ENCODE peak calls at places on chromosome 19, in eight cellular contexts. One of them, this sample, is unnamed.

GRCh38 chr19:4108767-4109625 is 14.9 kb downstream of the MAP2K2 start:
- DNase-seq in cardiac muscle cell: no peak
- DNase-seq in WERI-Rb-1: no peak
- DNase-seq in choroid plexus epithelial cell: no peak
- DNase-seq in cardiac fibroblast: no peak
- DNase-seq in neural crest cell: no peak
- DNase-seq in GM23338: no peak
- DNase-seq in endothelial cell of umbilical vein: no peak
- DNase-seq in this sample: no peak

GRCh38 chr19:17687857-17688784 is at the start of gene UNC13A:
- DNase-seq in cardiac muscle cell: peak
- DNase-seq in WERI-Rb-1: peak
- DNase-seq in choroid plexus epithelial cell: peak
- DNase-seq in cardiac fibroblast: peak
- DNase-seq in neural crest cell: peak
- DNase-seq in GM23338: peak
- DNase-seq in endothelial cell of umbilical vein: no peak
- DNase-seq in this sample: peak

GRCh38 chr19:1471514-1472107 is 7.4 kb downstream of the C19orf25 start:
- DNase-seq in cardiac muscle cell: no peak
- DNase-seq in WERI-Rb-1: no peak
- DNase-seq in choroid plexus epithelial cell: no peak
- DNase-seq in cardiac fibroblast: no peak
- DNase-seq in neural crest cell: no peak
- DNase-seq in GM23338: no peak
- DNase-seq in endothelial cell of umbilical vein: no peak
- DNase-seq in this sample: peak

GRCh38 chr19:5106361-5106760 is 137.4 kb downstream of the KDM4B start:
- DNase-seq in cardiac muscle cell: no peak
- DNase-seq in WERI-Rb-1: peak
- DNase-seq in choroid plexus epithelial cell: no peak
- DNase-seq in cardiac fibroblast: no peak
- DNase-seq in neural crest cell: no peak
- DNase-seq in GM23338: no peak
- DNase-seq in endothelial cell of umbilical vein: no peak
- DNase-seq in this sample: no peak

GRCh38 chr19:49212302-49212701 is 54.7 kb downstream of the TRPM4 start:
- DNase-seq in cardiac muscle cell: peak
- DNase-seq in WERI-Rb-1: no peak
- DNase-seq in choroid plexus epithelial cell: peak
- DNase-seq in cardiac fibroblast: peak
- DNase-seq in neural crest cell: no peak
- DNase-seq in GM23338: no peak
- DNase-seq in endothelial cell of umbilical vein: no peak
- DNase-seq in this sample: no peak

GRCh38 chr19:13092608-13093260 is 9.9 kb downstream of the LYL1 start:
- DNase-seq in cardiac muscle cell: no peak
- DNase-seq in WERI-Rb-1: no peak
- DNase-seq in choroid plexus epithelial cell: no peak
- DNase-seq in cardiac fibroblast: peak
- DNase-seq in neural crest cell: no peak
- DNase-seq in GM23338: no peak
- DNase-seq in endothelial cell of umbilical vein: peak
- DNase-seq in this sample: no peak

GRCh38 chr19:5870986-5871394 is 650 bp upstream of the FUT5 start:
- DNase-seq in cardiac muscle cell: no peak
- DNase-seq in WERI-Rb-1: no peak
- DNase-seq in choroid plexus epithelial cell: no peak
- DNase-seq in cardiac fibroblast: no peak
- DNase-seq in neural crest cell: no peak
- DNase-seq in GM23338: no peak
- DNase-seq in endothelial cell of umbilical vein: no peak
- DNase-seq in this sample: no peak

GRCh38 chr19:1855040-1855827 is 7.0 kb upstream of the REXO1 start:
- DNase-seq in cardiac muscle cell: peak
- DNase-seq in WERI-Rb-1: peak
- DNase-seq in choroid plexus epithelial cell: peak
- DNase-seq in cardiac fibroblast: peak
- DNase-seq in neural crest cell: peak
- DNase-seq in GM23338: peak
- DNase-seq in endothelial cell of umbilical vein: peak
- DNase-seq in this sample: peak

GRCh38 chr19:57317503-57317902 is 2.8 kb upstream of the ZNF543 start:
- DNase-seq in cardiac muscle cell: no peak
- DNase-seq in WERI-Rb-1: no peak
- DNase-seq in choroid plexus epithelial cell: peak
- DNase-seq in cardiac fibroblast: no peak
- DNase-seq in neural crest cell: no peak
- DNase-seq in GM23338: peak
- DNase-seq in endothelial cell of umbilical vein: no peak
- DNase-seq in this sample: peak

GRCh38 chr19:48681127-48681470 is 8.3 kb upstream of the NTN5 start:
- DNase-seq in cardiac muscle cell: no peak
- DNase-seq in WERI-Rb-1: no peak
- DNase-seq in choroid plexus epithelial cell: peak
- DNase-seq in cardiac fibroblast: peak
- DNase-seq in neural crest cell: no peak
- DNase-seq in GM23338: no peak
- DNase-seq in endothelial cell of umbilical vein: no peak
- DNase-seq in this sample: no peak

DNA sequence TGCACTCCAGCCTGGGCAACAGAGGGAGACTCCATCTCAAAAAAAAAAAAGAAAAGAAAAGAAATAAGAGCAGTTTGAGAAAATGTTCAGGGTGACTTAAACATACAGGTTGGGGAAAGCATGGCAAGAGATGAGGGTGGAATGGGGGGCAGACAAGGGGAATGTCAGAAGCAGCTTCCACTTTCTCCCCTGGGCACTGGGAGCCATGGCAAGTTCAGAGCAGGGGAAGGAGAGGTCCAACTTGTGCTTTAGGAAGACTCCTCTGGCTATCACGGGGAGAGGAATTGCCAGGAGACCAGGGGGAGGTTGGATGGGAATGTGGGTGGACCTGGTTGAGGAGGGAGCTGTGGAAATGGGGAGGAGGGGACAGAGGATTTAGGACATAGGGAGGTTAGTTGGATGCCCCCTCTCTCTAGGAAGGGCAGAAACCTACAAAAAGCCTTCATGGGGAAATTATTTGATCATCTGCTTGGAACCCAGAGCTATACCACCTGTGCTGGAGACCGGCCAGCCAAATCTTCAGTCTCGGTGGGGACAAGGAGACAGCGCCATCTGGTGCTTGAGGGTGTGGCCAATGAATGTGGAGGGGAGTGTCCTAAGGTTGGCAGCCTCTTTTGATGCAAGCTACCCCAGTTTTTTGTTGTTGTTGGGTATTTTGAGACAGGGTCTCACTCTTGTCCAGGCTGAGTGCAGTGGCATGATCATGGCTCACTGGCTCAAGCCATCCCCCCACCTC is 7.3 kb upstream of the STRN4 start:
- DNase-seq in cardiac muscle cell: peak
- DNase-seq in WERI-Rb-1: peak
- DNase-seq in choroid plexus epithelial cell: peak
- DNase-seq in cardiac fibroblast: no peak
- DNase-seq in neural crest cell: peak
- DNase-seq in GM23338: peak
- DNase-seq in endothelial cell of umbilical vein: peak
- DNase-seq in this sample: peak
- TF ChIP-seq CTCF in cardiac muscle cell: peak
- TF ChIP-seq CTCF in WERI-Rb-1: peak
- TF ChIP-seq CTCF in choroid plexus epithelial cell: peak
- TF ChIP-seq CTCF in cardiac fibroblast: peak
- TF ChIP-seq CTCF in neural crest cell: peak
- TF ChIP-seq CTCF in GM23338: peak
- TF ChIP-seq CTCF in endothelial cell of umbilical vein: peak
- TF ChIP-seq CTCF in this sample: no peak

GRCh38 chr19:41896581-41896942 is 13.6 kb downstream of the ARHGEF1 start:
- DNase-seq in cardiac muscle cell: no peak
- DNase-seq in WERI-Rb-1: no peak
- DNase-seq in choroid plexus epithelial cell: no peak
- DNase-seq in cardiac fibroblast: no peak
- DNase-seq in neural crest cell: no peak
- DNase-seq in GM23338: no peak
- DNase-seq in endothelial cell of umbilical vein: no peak
- DNase-seq in this sample: no peak

GRCh38 chr19:41895745-41896580 is 13.0 kb downstream of the ARHGEF1 start:
- DNase-seq in cardiac muscle cell: no peak
- DNase-seq in WERI-Rb-1: peak
- DNase-seq in choroid plexus epithelial cell: peak
- DNase-seq in cardiac fibroblast: no peak
- DNase-seq in neural crest cell: no peak
- DNase-seq in GM23338: peak
- DNase-seq in endothelial cell of umbilical vein: no peak
- DNase-seq in this sample: peak

GRCh38 chr19:41894350-41894749 is 11.4 kb downstream of the ARHGEF1 start:
- DNase-seq in cardiac muscle cell: no peak
- DNase-seq in WERI-Rb-1: no peak
- DNase-seq in choroid plexus epithelial cell: no peak
- DNase-seq in cardiac fibroblast: no peak
- DNase-seq in neural crest cell: no peak
- DNase-seq in GM23338: no peak
- DNase-seq in endothelial cell of umbilical vein: no peak
- DNase-seq in this sample: peak

GRCh38 chr19:41892173-41892902 is 9.4 kb downstream of the ARHGEF1 start:
- DNase-seq in cardiac muscle cell: no peak
- DNase-seq in WERI-Rb-1: no peak
- DNase-seq in choroid plexus epithelial cell: no peak
- DNase-seq in cardiac fibroblast: no peak
- DNase-seq in neural crest cell: no peak
- DNase-seq in GM23338: no peak
- DNase-seq in endothelial cell of umbilical vein: no peak
- DNase-seq in this sample: peak

GRCh38 chr19:41893899-41894298 is 10.9 kb downstream of the ARHGEF1 start:
- DNase-seq in cardiac muscle cell: no peak
- DNase-seq in WERI-Rb-1: no peak
- DNase-seq in choroid plexus epithelial cell: peak
- DNase-seq in cardiac fibroblast: peak
- DNase-seq in neural crest cell: no peak
- DNase-seq in GM23338: peak
- DNase-seq in endothelial cell of umbilical vein: no peak
- DNase-seq in this sample: peak
- TF ChIP-seq CTCF in cardiac muscle cell: peak
- TF ChIP-seq CTCF in WERI-Rb-1: peak
- TF ChIP-seq CTCF in choroid plexus epithelial cell: peak
- TF ChIP-seq CTCF in cardiac fibroblast: peak
- TF ChIP-seq CTCF in neural crest cell: no peak
- TF ChIP-seq CTCF in GM23338: peak
- TF ChIP-seq CTCF in endothelial cell of umbilical vein: peak
- TF ChIP-seq CTCF in this sample: no peak

DNA sequence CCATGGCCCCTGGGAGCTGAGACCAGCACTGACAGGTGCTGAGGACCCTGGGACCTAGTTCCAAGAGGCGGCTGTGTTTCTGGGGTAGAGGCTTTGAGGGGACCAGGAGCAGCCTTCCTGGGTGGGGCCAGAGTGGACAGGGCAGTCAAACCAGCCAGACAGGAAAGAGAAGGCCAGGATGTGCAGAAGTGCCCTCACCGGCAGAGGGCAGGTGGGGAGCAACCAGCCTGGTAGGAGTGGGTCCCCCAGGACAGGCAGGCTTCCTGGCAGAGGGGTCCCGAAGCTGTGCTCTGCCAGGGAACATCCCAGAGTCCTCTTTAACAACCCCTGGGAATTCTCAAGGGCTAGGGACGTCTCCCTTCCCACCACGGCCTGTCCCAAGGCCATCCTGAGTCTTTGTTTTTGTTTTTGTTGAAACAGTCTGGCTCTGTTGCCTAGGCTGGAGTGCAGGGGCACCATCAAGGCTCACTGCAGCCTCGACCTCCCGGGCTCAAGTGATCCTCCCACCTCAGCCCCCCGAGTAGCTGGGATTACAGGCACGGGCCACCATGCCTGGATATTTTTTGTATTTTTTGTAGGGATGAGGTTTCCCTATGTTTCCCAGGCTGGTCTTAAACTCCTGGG is 3.0 kb upstream of the HIPK4 start:
- DNase-seq in cardiac muscle cell: no peak
- DNase-seq in WERI-Rb-1: no peak
- DNase-seq in choroid plexus epithelial cell: peak
- DNase-seq in cardiac fibroblast: peak
- DNase-seq in neural crest cell: no peak
- DNase-seq in GM23338: no peak
- DNase-seq in endothelial cell of umbilical vein: no peak
- DNase-seq in this sample: no peak
- TF ChIP-seq CTCF in cardiac muscle cell: peak
- TF ChIP-seq CTCF in WERI-Rb-1: no peak
- TF ChIP-seq CTCF in choroid plexus epithelial cell: peak
- TF ChIP-seq CTCF in cardiac fibroblast: peak
- TF ChIP-seq CTCF in neural crest cell: no peak
- TF ChIP-seq CTCF in GM23338: peak
- TF ChIP-seq CTCF in endothelial cell of umbilical vein: no peak
- TF ChIP-seq CTCF in this sample: no peak

GRCh38 chr19:7328647-7329046 is 20.1 kb upstream of the ARHGEF18 start:
- DNase-seq in cardiac muscle cell: no peak
- DNase-seq in WERI-Rb-1: no peak
- DNase-seq in choroid plexus epithelial cell: no peak
- DNase-seq in cardiac fibroblast: no peak
- DNase-seq in neural crest cell: no peak
- DNase-seq in GM23338: no peak
- DNase-seq in endothelial cell of umbilical vein: no peak
- DNase-seq in this sample: no peak
- TF ChIP-seq CTCF in cardiac muscle cell: no peak
- TF ChIP-seq CTCF in WERI-Rb-1: no peak
- TF ChIP-seq CTCF in choroid plexus epithelial cell: no peak
- TF ChIP-seq CTCF in cardiac fibroblast: no peak
- TF ChIP-seq CTCF in neural crest cell: no peak
- TF ChIP-seq CTCF in GM23338: no peak
- TF ChIP-seq CTCF in endothelial cell of umbilical vein: no peak
- TF ChIP-seq CTCF in this sample: no peak